ENCODE peak calls at places on chromosomes 11 and 22, in six cellular contexts. K, R, H, L, T and G are unnamed samples.
A peak's percentile ranks its signal among the peaks of the same experiment; 100 is the strongest.

GRCh38 chr11:47242596-47243192 is 5.9 kb downstream of the ACP2 start:
- DNase-seq in H (no peak), T (no peak), R (no peak), L (no peak), K (no peak), G (no peak)

GRCh38 chr11:15969281-15969680 is 387.1 kb downstream of the SOX6 start:
- DNase-seq in L (peak; percentile 92), H (peak; percentile 82), T (peak; percentile 21), R (peak; percentile 50), K (no peak), G (peak; percentile 51)

GRCh38 chr11:83158474-83158786 is 1.5 kb downstream of the PCF11 start:
- DNase-seq in H (no peak), K (no peak), L (no peak), R (no peak), T (no peak), G (no peak)

GRCh38 chr11:93567406-93567819 is 24.2 kb upstream of the SMCO4 start:
- DNase-seq in K (no peak), L (peak; percentile 25), R (no peak), H (no peak), T (no peak), G (no peak)

GRCh38 chr11:59273008-59273841 is 60.5 kb upstream of the MPEG1 start:
- DNase-seq in T (no peak), L (no peak), K (no peak), H (no peak), R (no peak), G (no peak)

GRCh38 chr11:36214484-36214883 is 74.7 kb downstream of the COMMD9 start:
- DNase-seq in K (no peak), T (no peak), L (no peak), H (no peak), R (no peak), G (no peak)

GRCh38 chr22:23565942-23566715 is 14.0 kb downstream of the IGLL1 start:
- DNase-seq in K (no peak), T (no peak), L (no peak), H (no peak), R (no peak), G (no peak)

GRCh38 chr11:61480261-61480660 is 28.3 kb upstream of the LRRC10B start:
- DNase-seq in H (no peak), K (no peak), T (no peak), L (no peak), R (no peak), G (no peak)

GRCh38 chr11:105862736-105863367 is 159.2 kb downstream of the MSANTD4 start:
- DNase-seq in T (peak; percentile 32), H (peak; percentile 30), L (peak; percentile 67), K (peak; percentile 37), R (peak; percentile 42), G (peak; percentile 42)

GRCh38 chr11:77602385-77603105 is 12.8 kb downstream of the AQP11 start:
- DNase-seq in K (no peak), R (peak; percentile 80), T (peak; percentile 75), H (peak; percentile 59), L (peak; percentile 80), G (peak; percentile 68)

GRCh38 chr22:35862697-35863096 is 145.0 kb downstream of the APOL5 start:
- DNase-seq in K (no peak), H (no peak), L (no peak), T (no peak), R (no peak), G (no peak)

GRCh38 chr11:1632053-1632714 is 2.6 kb downstream of the KRTAP5-5 start:
- DNase-seq in R (no peak), K (no peak), H (no peak), L (no peak), T (no peak), G (no peak)

GRCh38 chr22:46405925-46406324 is 70.4 kb downstream of the TRMU start:
- DNase-seq in K (no peak), R (no peak), H (no peak), L (no peak), T (no peak), G (no peak)

GRCh38 chr22:49574205-49574604 is 253.5 kb downstream of the BRD1 start:
- DNase-seq in H (no peak), R (no peak), K (no peak), T (no peak), L (no peak), G (no peak)

GRCh38 chr11:38014405-38014804 is 1416.4 kb upstream of the RAG2 start:
- DNase-seq in H (no peak), K (no peak), T (no peak), L (peak; percentile 92), R (no peak), G (no peak)

GRCh38 chr11:66288138-66288865 is 641 bp downstream of the YIF1A start:
- DNase-seq in T (no peak), K (no peak), L (no peak), R (no peak), H (no peak), G (no peak)

GRCh38 chr11:7515544-7515943 is 1.7 kb downstream of the PPFIBP2 start:
- DNase-seq in R (no peak), T (no peak), H (no peak), L (no peak), K (no peak), G (no peak)

GRCh38 chr11:2737876-2738275 is 38.1 kb upstream of the KCNQ1OT1 start:
- DNase-seq in T (no peak), L (peak; percentile 57), H (no peak), K (no peak), R (no peak), G (no peak)

GRCh38 chr11:108324587-108324986 is 101.7 kb downstream of the ATM start:
- DNase-seq in K (peak; percentile 71), L (peak; percentile 26), T (peak; percentile 9), R (no peak), H (no peak), G (no peak)

GRCh38 chr22:25372000-25372595 is 152.7 kb downstream of the CRYBB2 start:
- DNase-seq in K (no peak), L (no peak), H (no peak), T (no peak), R (no peak), G (no peak)

GRCh38 chr11:79940976-79941735 is 500.3 kb upstream of the TENM4 start:
- DNase-seq in T (no peak), K (no peak), R (no peak), L (no peak), H (no peak), G (no peak)

GRCh38 chr11:45807792-45808238 is 2.9 kb downstream of the SLC35C1 start:
- DNase-seq in R (no peak), L (no peak), H (no peak), T (no peak), K (no peak), G (no peak)